ENCODE peak calls at places on chromosomes 1 and 21, in four cellular contexts. N, Q, L and K are unnamed samples. For H3K36me3, the result is how much of the 10 kb centered on the place peaks cover.

GRCh38 chr1:180611016-180611930 is 20.5 kb upstream of the XPR1 start:
- DNase-seq in Q (peak), N (no peak), L (no peak), K (no peak)

GRCh38 chr1:43622901-43623780 is 26.8 kb upstream of the KDM4A start:
- DNase-seq in Q (no peak), N (no peak), L (no peak), K (no peak)

GRCh38 chr21:44392916-44393315 is 39.5 kb downstream of the TRPM2 start:
- DNase-seq in N (no peak), L (no peak), Q (no peak), K (no peak)

GRCh38 chr1:28073867-28074266 is 14.5 kb downstream of the EYA3 start:
- DNase-seq in L (no peak), Q (no peak), N (no peak), K (no peak)

GRCh38 chr1:9822897-9823692 is 670 bp downstream of the CLSTN1 start:
- DNase-seq in Q (peak), N (peak), L (peak), K (no peak)

GRCh38 chr1:242243472-242243871 is 244.6 kb upstream of the MAP1LC3C start:
- DNase-seq in L (no peak), Q (no peak), N (no peak), K (no peak)

GRCh38 chr1:231862611-231863010 is 236.0 kb downstream of the DISC1 start:
- DNase-seq in Q (no peak), L (no peak), N (no peak), K (no peak)

GRCh38 chr1:184597652-184598357 is 156.9 kb downstream of the EDEM3 start:
- DNase-seq in N (no peak), Q (peak), L (peak), K (no peak)

GRCh38 chr1:116737020-116737854 is 17.0 kb upstream of the CD2 start:
- DNase-seq in Q (peak), N (peak), L (peak), K (peak)

GRCh38 chr21:41564871-41565281 is 56.9 kb upstream of the TMPRSS2 start:
- DNase-seq in Q (no peak), L (peak), N (no peak), K (no peak)

GRCh38 chr1:193434319-193434718 is 247.9 kb upstream of the B3GALT2 start:
- DNase-seq in Q (peak), L (no peak), N (no peak), K (no peak)

GRCh38 chr1:42720868-42721267 is 19.2 kb downstream of the CLDN19 start:
- DNase-seq in Q (no peak), N (no peak), L (no peak), K (no peak)

GRCh38 chr1:232273071-232273470 is 356.9 kb downstream of the SIPA1L2 start:
- DNase-seq in Q (peak), L (no peak), N (no peak), K (no peak)

GRCh38 chr1:112637257-112638108 is 17.9 kb downstream of the CAPZA1 start:
- DNase-seq in Q (peak), L (no peak), N (peak), K (no peak)

GRCh38 chr1:175591083-175591743 is 152.2 kb downstream of the TNR start:
- DNase-seq in Q (no peak), N (peak), L (peak), K (no peak)

GRCh38 chr1:220962031-220962751 is 82.9 kb downstream of the HLX start:
- DNase-seq in L (peak), Q (peak), N (no peak), K (no peak)

GRCh38 chr1:108082741-108083562 is 117.2 kb downstream of the SLC25A24 start:
- DNase-seq in L (no peak), N (peak), Q (no peak), K (no peak)

GRCh38 chr1:94690033-94690712 is 130.0 kb upstream of the SLC44A3 start:
- DNase-seq in L (no peak), Q (peak), N (no peak), K (no peak)

GRCh38 chr1:110339427-110340206 is 440 bp downstream of the RBM15 start:
- DNase-seq in L (peak), N (peak), Q (peak), K (no peak)

GRCh38 chr21:45877821-45878469 is 103.6 kb upstream of the COL6A1 start:
- DNase-seq in Q (no peak), N (no peak), L (no peak), K (no peak)

GRCh38 chr1:204288061-204288588 is 71.6 kb downstream of the PLEKHA6 start:
- DNase-seq in Q (no peak), N (peak), L (peak), K (no peak)

GRCh38 chr1:208793946-208794345 is 549.8 kb upstream of the PLXNA2 start:
- DNase-seq in Q (no peak), N (no peak), L (no peak), K (no peak)

GRCh38 chr1:77407738-77408375 is 126.0 kb downstream of the AK5 start:
- DNase-seq in L (no peak), N (no peak), Q (peak), K (no peak)

GRCh38 chr1:38285807-38286530 is 239.4 kb upstream of the POU3F1 start:
- DNase-seq in Q (no peak), L (no peak), N (peak), K (peak)
- H2AK5ac ChIP-seq in Q (no peak), L (no peak), N (no peak), K (no peak)

GRCh38 chr1:157113116-157113515 is 13.5 kb upstream of the ETV3L start:
- DNase-seq in L (no peak), N (no peak), Q (no peak), K (no peak)

GRCh38 chr1:157113631-157114030 is 14.0 kb upstream of the ETV3L start:
- DNase-seq in N (no peak), L (no peak), Q (no peak), K (no peak)

GRCh38 chr1:157115851-157116734 is 16.5 kb upstream of the ETV3L start:
- DNase-seq in N (no peak), Q (no peak), L (no peak), K (no peak)

GRCh38 chr1:157115429-157115838 is 15.8 kb upstream of the ETV3L start:
- DNase-seq in Q (no peak), L (no peak), N (peak), K (no peak)

GRCh38 chr1:157114183-157115121 is 14.8 kb upstream of the ETV3L start:
- DNase-seq in L (no peak), Q (no peak), N (no peak), K (no peak)
- H2BK120ac ChIP-seq in L (no peak), Q (no peak), N (no peak), K (no peak)

GRCh38 chr21:36481639-36482038 is 1.7 kb upstream of the CLDN14 start:
- DNase-seq in N (no peak), L (no peak), Q (no peak), K (no peak)

GRCh38 chr21:36478941-36479340 is 981 bp downstream of the CLDN14 start:
- DNase-seq in L (no peak), N (peak), Q (no peak), K (no peak)

GRCh38 chr21:36482181-36482580 is 2.3 kb upstream of the CLDN14 start:
- DNase-seq in N (no peak), L (no peak), Q (no peak), K (no peak)

GRCh38 chr21:36479415-36480402 is at the start of gene CLDN14:
- DNase-seq in L (no peak), Q (peak), N (no peak), K (no peak)

GRCh38 chr21:36480618-36481017 is 696 bp upstream of the CLDN14 start:
- DNase-seq in N (no peak), L (no peak), Q (no peak), K (no peak)
- H3K36me3 ChIP-seq in N (under half), L (under half), Q (under half), K (under half)

GRCh38 chr1:30407862-30408580 is 315.4 kb downstream of the MATN1 start:
- DNase-seq in Q (no peak), N (peak), L (no peak), K (no peak)
- H2AK5ac ChIP-seq in Q (no peak), N (peak), L (no peak), K (no peak)

GRCh38 chr1:23588749-23589505 is 29.6 kb upstream of the ID3 start:
- DNase-seq in N (no peak), L (no peak), Q (no peak), K (no peak)
- H2BK120ac ChIP-seq in N (no peak), L (no peak), Q (peak), K (no peak)

GRCh38 chr1:236204043-236204442 is 61.7 kb downstream of the GPR137B start:
- DNase-seq in L (no peak), N (no peak), Q (peak), K (no peak)
- H3K36me3 ChIP-seq in L (half or more), N (under half), Q (under half), K (under half)

GRCh38 chr1:39915499-39916129 is 13.9 kb upstream of the MYCL start:
- DNase-seq in L (no peak), N (no peak), Q (no peak), K (no peak)
- H2AK5ac ChIP-seq in L (no peak), N (no peak), Q (no peak), K (no peak)